ENCODE peak calls at places on chromosomes 3 and 15, in seven cellular contexts. D, C, M, Z, H, F and I are unnamed samples.

GRCh38 chr3:139260041-139260486 is 83.8 kb upstream of the MRPS22 start:
- DNase-seq in M (no peak), H (no peak), Z (no peak), D (no peak), C (no peak), F (no peak), I (peak)

GRCh38 chr3:151859125-151859741 is 14.2 kb upstream of the SUCNR1 start:
- DNase-seq in D (no peak), H (no peak), F (no peak), C (no peak), M (no peak), Z (no peak), I (no peak)

GRCh38 chr15:22878103-22878502 is 39.6 kb downstream of the NIPA2 start:
- DNase-seq in Z (no peak), D (no peak), C (no peak), H (no peak), M (no peak), F (no peak), I (no peak)

GRCh38 chr3:17137321-17137826 is 252.6 kb downstream of the PLCL2 start:
- DNase-seq in F (no peak), C (no peak), H (no peak), Z (no peak), D (no peak), M (no peak), I (no peak)

GRCh38 chr3:28799084-28799483 is 450.5 kb upstream of the AZI2 start:
- DNase-seq in C (no peak), Z (no peak), H (peak), F (no peak), M (no peak), D (no peak), I (no peak)

GRCh38 chr3:191499307-191500125 is 38.6 kb downstream of the PYDC2 start:
- DNase-seq in F (no peak), C (peak), H (peak), Z (peak), M (no peak), D (peak), I (no peak)

GRCh38 chr3:57637391-57637790 is 40.2 kb upstream of the ARF4 start:
- DNase-seq in C (no peak), D (peak), M (no peak), Z (no peak), F (no peak), H (no peak), I (no peak)

GRCh38 chr15:72369964-72370363 is 5.8 kb downstream of the HEXA start:
- DNase-seq in Z (no peak), F (no peak), M (no peak), C (no peak), D (no peak), H (peak), I (no peak)

GRCh38 chr3:84836961-84837360 is 121.8 kb upstream of the CADM2 start:
- DNase-seq in H (no peak), M (no peak), C (no peak), F (no peak), D (no peak), Z (no peak), I (no peak)

GRCh38 chr3:150861851-150862250 is 43.4 kb downstream of the MINDY4B start:
- DNase-seq in Z (no peak), F (no peak), M (no peak), H (no peak), D (no peak), C (no peak), I (no peak)

GRCh38 chr3:27673701-27674100 is 48.4 kb downstream of the EOMES start:
- DNase-seq in F (no peak), M (no peak), D (no peak), C (no peak), H (no peak), Z (no peak), I (no peak)

GRCh38 chr3:57855943-57856342 is 99.8 kb downstream of the SLMAP start:
- DNase-seq in C (no peak), H (peak), M (no peak), D (no peak), F (no peak), Z (no peak), I (no peak)

GRCh38 chr15:22845289-22845900 is 6.9 kb downstream of the NIPA2 start:
- DNase-seq in F (peak), M (no peak), D (peak), Z (no peak), H (peak), C (no peak), I (no peak)

GRCh38 chr3:87026246-87026645 is 35.3 kb upstream of the VGLL3 start:
- DNase-seq in D (no peak), M (no peak), Z (no peak), C (no peak), F (no peak), H (no peak), I (no peak)

GRCh38 chr3:43349759-43350158 is 63.4 kb downstream of the SNRK start:
- DNase-seq in M (no peak), Z (no peak), C (no peak), H (no peak), D (no peak), F (no peak), I (no peak)

GRCh38 chr3:170738756-170739155 is 131.2 kb downstream of the RPL22L1 start:
- DNase-seq in Z (no peak), D (no peak), F (no peak), H (no peak), M (no peak), C (no peak), I (no peak)

GRCh38 chr15:43465105-43465504 is 27.9 kb downstream of the TP53BP1 start:
- DNase-seq in H (peak), M (no peak), Z (no peak), F (no peak), C (no peak), D (peak), I (no peak)

GRCh38 chr15:95235033-95235432 is 1003.7 kb downstream of the MCTP2 start:
- DNase-seq in H (no peak), C (no peak), F (no peak), M (no peak), Z (no peak), D (no peak), I (no peak)

GRCh38 chr3:169660709-169661566 is 2.6 kb downstream of the MECOM start:
- DNase-seq in F (no peak), D (no peak), M (no peak), C (peak), Z (no peak), H (peak), I (no peak)

GRCh38 chr3:151630938-151631417 is 102.7 kb upstream of the AADACL2 start:
- DNase-seq in C (no peak), H (peak), D (peak), F (peak), M (no peak), Z (no peak), I (no peak)

GRCh38 chr3:124351430-124352142 is 359.7 kb upstream of the ROPN1 start:
- DNase-seq in Z (peak), H (peak), F (peak), D (no peak), C (no peak), M (peak), I (no peak)

GRCh38 chr3:66390013-66390412 is 110.8 kb downstream of the LRIG1 start:
- DNase-seq in D (no peak), C (no peak), F (no peak), H (no peak), Z (no peak), M (no peak), I (no peak)

GRCh38 chr3:165159760-165160421 is 36.3 kb downstream of the SLITRK3 start:
- DNase-seq in F (no peak), C (peak), Z (no peak), M (no peak), H (no peak), D (no peak), I (no peak)

GRCh38 chr15:101407439-101407838 is 82.1 kb downstream of the PCSK6 start:
- DNase-seq in H (no peak), Z (no peak), D (no peak), C (no peak), M (peak), F (no peak), I (no peak)

GRCh38 chr3:153768559-153769469 is 352.4 kb upstream of the ARHGEF26 start:
- DNase-seq in Z (peak), H (peak), M (peak), F (peak), D (no peak), C (no peak), I (no peak)

GRCh38 chr15:22226034-22226790 is 145.9 kb downstream of the OR4M2 start:
- DNase-seq in D (no peak), Z (no peak), F (no peak), M (no peak), H (no peak), C (no peak), I (no peak)

GRCh38 chr3:129013491-129013891 is 12.4 kb downstream of the EFCC1 start:
- DNase-seq in F (no peak), M (no peak), D (no peak), Z (no peak), H (peak), C (no peak), I (no peak)